ENCODE peak calls at places on chromosomes 1 and 21, in five cellular contexts. R is epithelial cell of esophagus, K is NCI-H1105, J is fibroblast of lung, E is GM13977. G is an unnamed sample.

GRCh38 chr1:194281372-194281771 is 1095.0 kb upstream of the B3GALT2 start:
- DNase-seq in R (no peak), K (no peak), J (no peak), E (no peak), G (no peak)

GRCh38 chr1:201149400-201149799 is 4.9 kb downstream of the TMEM9 start:
- DNase-seq in R (peak), K (peak), J (peak), E (peak), G (peak)

GRCh38 chr1:64183985-64184440 is 19.4 kb upstream of the UBE2U start:
- DNase-seq in R (peak), K (no peak), J (peak), E (no peak), G (no peak)

GRCh38 chr1:234656981-234657651 is 47.1 kb upstream of the IRF2BP2 start:
- DNase-seq in R (peak), K (no peak), J (peak), E (peak), G (peak)

GRCh38 chr1:168045311-168045710 is 91.4 kb downstream of the GPR161 start:
- DNase-seq in R (no peak), K (no peak), J (no peak), E (no peak), G (no peak)

GRCh38 chr21:45367402-45368351 is 37.3 kb upstream of the COL18A1 start:
- DNase-seq in R (no peak), K (no peak), J (no peak), E (no peak), G (no peak)

GRCh38 chr1:4210043-4210442 is 310.0 kb upstream of the C1orf174 start:
- DNase-seq in R (no peak), K (no peak), J (no peak), E (no peak), G (no peak)

GRCh38 chr1:213761845-213762407 is 225.8 kb upstream of the PROX1 start:
- DNase-seq in R (no peak), K (no peak), J (no peak), E (no peak), G (no peak)

GRCh38 chr1:169624122-169624521 is 5.8 kb downstream of the SELP start:
- DNase-seq in R (no peak), K (no peak), J (no peak), E (no peak), G (no peak)